ENCODE peak calls at places on chromosome 18, in four cellular contexts. Y, F, W and R are unnamed samples.

GRCh38 chr18:79884296-79884962 is 67.0 kb downstream of the SLC66A2 start:
- DNase-seq in Y (no peak), F (no peak), W (no peak), R (no peak)

GRCh38 chr18:48385595-48385994 is 23.6 kb downstream of the ZBTB7C start:
- DNase-seq in Y (no peak), F (no peak), W (no peak), R (no peak)

GRCh38 chr18:12391487-12392136 is 14.6 kb upstream of the AFG3L2 start:
- DNase-seq in Y (peak; percentile 46), F (no peak), W (no peak), R (peak; percentile 50)

GRCh38 chr18:23012249-23012648 is 79.1 kb downstream of the RBBP8 start:
- DNase-seq in Y (no peak), F (no peak), W (no peak), R (no peak)

GRCh38 chr18:36352384-36352783 is 54.9 kb downstream of the FHOD3 start:
- DNase-seq in Y (no peak), F (peak; percentile 33), W (no peak), R (no peak)

GRCh38 chr18:49459404-49460171 is 857 bp downstream of the DYM start:
- DNase-seq in Y (no peak), F (no peak), W (no peak), R (no peak)

GRCh38 chr18:8982416-8983183 is 119.9 kb upstream of the NDUFV2 start:
- DNase-seq in Y (peak; percentile 43), F (no peak), W (no peak), R (no peak)

GRCh38 chr18:51953521-51953920 is 386.5 kb upstream of the DCC start:
- DNase-seq in Y (no peak), F (no peak), W (no peak), R (no peak)

GRCh38 chr18:58831610-58832009 is 33.1 kb upstream of the ZNF532 start:
- DNase-seq in Y (no peak), F (no peak), W (no peak), R (no peak)

GRCh38 chr18:23752796-23753195 is 63.5 kb downstream of the LAMA3 start:
- DNase-seq in Y (no peak), F (no peak), W (no peak), R (no peak)

GRCh38 chr18:4074647-4075046 is 380.5 kb downstream of the DLGAP1 start:
- DNase-seq in Y (no peak), F (no peak), W (no peak), R (no peak)

GRCh38 chr18:30254331-30254730 is 788.2 kb downstream of the DSC3 start:
- DNase-seq in Y (no peak), F (no peak), W (no peak), R (no peak)

GRCh38 chr18:5457467-5457957 is 86.3 kb downstream of the EPB41L3 start:
- DNase-seq in Y (no peak), F (no peak), W (no peak), R (no peak)

GRCh38 chr18:29096380-29096779 is 919.5 kb upstream of the CDH2 start:
- DNase-seq in Y (no peak), F (no peak), W (no peak), R (no peak)

GRCh38 chr18:77127769-77128671 is 4.6 kb downstream of the MBP start:
- DNase-seq in Y (no peak), F (no peak), W (no peak), R (peak; percentile 53)

GRCh38 chr18:21363411-21363810 is 121.4 kb downstream of the GREB1L start:
- DNase-seq in Y (no peak), F (no peak), W (no peak), R (no peak)